ENCODE peak calls at places on chromosome 12, in seven cellular contexts. A is progenitor cell of endocrine pancreas, I is foreskin fibroblast, O is neural progenitor cell, B is colonic mucosa, S is upper lobe of right lung, X is astrocyte. J is an unnamed sample.

GRCh38 chr12:109678732-109679131 is 34.9 kb upstream of the FAM222A start:
- DNase-seq in X (no peak), S (no peak), A (no peak), O (peak), B (no peak), I (no peak), J (peak)

GRCh38 chr12:115859231-115859630 is 418.3 kb downstream of the MED13L start:
- DNase-seq in X (no peak), A (no peak), S (no peak), B (no peak), O (no peak), I (no peak), J (no peak)

GRCh38 chr12:67721216-67721615 is 72.7 kb downstream of the DYRK2 start:
- DNase-seq in B (peak), A (no peak), I (peak), X (no peak), S (no peak), O (no peak), J (peak)

GRCh38 chr12:46553266-46553665 is 180.7 kb upstream of the SLC38A2 start:
- DNase-seq in O (no peak), B (no peak), A (no peak), X (peak), I (peak), S (no peak), J (no peak)

GRCh38 chr12:112191840-112192321 is 66.5 kb downstream of the TRAFD1 start:
- DNase-seq in X (no peak), A (no peak), B (no peak), O (no peak), I (no peak), S (no peak), J (no peak)

GRCh38 chr12:52689936-52690335 is 9.7 kb upstream of the KRT1 start:
- DNase-seq in X (no peak), O (no peak), B (no peak), I (no peak), S (no peak), A (no peak), J (no peak)

GRCh38 chr12:65605019-65605418 is 219.3 kb upstream of the HMGA2 start:
- DNase-seq in X (peak), B (no peak), A (no peak), I (no peak), S (no peak), O (no peak), J (no peak)

GRCh38 chr12:16573652-16574077 is 32.3 kb downstream of the LMO3 start:
- DNase-seq in B (no peak), I (peak), A (no peak), S (peak), O (peak), X (no peak), J (peak)

GRCh38 chr12:8609061-8609570 is 3.5 kb downstream of the AICDA start:
- DNase-seq in A (no peak), O (peak), B (no peak), I (peak), S (no peak), X (peak), J (peak)

GRCh38 chr12:28550757-28551381 is 360.6 kb downstream of the CCDC91 start:
- DNase-seq in O (no peak), A (no peak), B (no peak), I (peak), X (peak), S (no peak), J (no peak)

GRCh38 chr12:22746720-22747119 is 121.7 kb downstream of the ETNK1 start:
- DNase-seq in X (no peak), I (no peak), A (no peak), O (no peak), B (no peak), S (no peak), J (no peak)

GRCh38 chr12:26489908-26490307 is 294.5 kb downstream of the SSPN start:
- DNase-seq in X (no peak), S (no peak), B (no peak), A (no peak), I (no peak), O (no peak), J (no peak)

GRCh38 chr12:93103154-93103553 is 174.1 kb upstream of the EEA1 start:
- DNase-seq in X (no peak), A (no peak), I (no peak), O (no peak), S (no peak), B (no peak), J (no peak)

GRCh38 chr12:5273709-5274108 is 158.2 kb upstream of the NTF3 start:
- DNase-seq in B (peak), I (no peak), A (no peak), X (no peak), S (no peak), O (peak), J (peak)

DNA sequence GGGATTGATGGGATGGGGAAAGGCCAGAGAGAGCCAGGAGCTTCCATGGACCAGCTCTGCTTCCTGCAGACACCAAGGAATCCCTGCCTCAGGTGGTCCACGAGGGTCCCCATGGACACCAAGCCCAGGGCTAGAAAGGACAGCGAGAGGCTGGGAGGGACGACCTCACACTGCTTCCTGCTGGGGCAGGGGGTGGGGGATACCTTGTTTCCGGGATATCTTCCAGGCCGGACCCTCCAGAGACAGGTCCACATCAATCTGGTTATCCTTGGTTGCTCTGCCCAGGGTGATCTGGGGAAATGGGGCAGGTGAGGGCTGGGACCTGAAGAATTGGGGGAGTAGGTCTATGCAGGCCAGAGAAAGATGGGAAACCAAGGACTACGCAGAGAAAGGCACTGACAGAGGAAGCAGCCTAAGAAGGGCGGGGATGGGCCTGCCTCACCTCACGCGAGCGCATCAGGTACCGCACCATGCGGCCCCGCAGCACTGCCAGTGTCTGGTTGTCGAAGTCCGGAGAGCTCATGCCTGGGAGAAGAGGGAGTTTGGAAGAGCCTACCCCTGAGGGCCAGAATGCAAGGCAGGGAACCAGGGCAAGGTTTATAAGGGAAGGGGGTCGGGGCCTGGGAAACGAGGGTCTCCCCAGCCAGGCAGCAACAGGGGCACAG is 8.8 kb downstream of the MCRS1 start:
- DNase-seq in X (no peak), O (no peak), B (no peak), S (no peak), I (no peak), A (no peak), J (no peak)
- TF ChIP-seq CTCF in X (no peak), O (no peak), B (no peak), S (no peak), I (no peak), A (no peak), J (no peak)

GRCh38 chr12:24012528-24012927 is 63.1 kb upstream of the SOX5 start:
- DNase-seq in A (no peak), O (no peak), I (no peak), S (no peak), B (no peak), X (no peak), J (no peak)
- TF ChIP-seq CTCF in A (no peak), O (peak), I (no peak), S (no peak), B (no peak), X (peak), J (peak)

DNA sequence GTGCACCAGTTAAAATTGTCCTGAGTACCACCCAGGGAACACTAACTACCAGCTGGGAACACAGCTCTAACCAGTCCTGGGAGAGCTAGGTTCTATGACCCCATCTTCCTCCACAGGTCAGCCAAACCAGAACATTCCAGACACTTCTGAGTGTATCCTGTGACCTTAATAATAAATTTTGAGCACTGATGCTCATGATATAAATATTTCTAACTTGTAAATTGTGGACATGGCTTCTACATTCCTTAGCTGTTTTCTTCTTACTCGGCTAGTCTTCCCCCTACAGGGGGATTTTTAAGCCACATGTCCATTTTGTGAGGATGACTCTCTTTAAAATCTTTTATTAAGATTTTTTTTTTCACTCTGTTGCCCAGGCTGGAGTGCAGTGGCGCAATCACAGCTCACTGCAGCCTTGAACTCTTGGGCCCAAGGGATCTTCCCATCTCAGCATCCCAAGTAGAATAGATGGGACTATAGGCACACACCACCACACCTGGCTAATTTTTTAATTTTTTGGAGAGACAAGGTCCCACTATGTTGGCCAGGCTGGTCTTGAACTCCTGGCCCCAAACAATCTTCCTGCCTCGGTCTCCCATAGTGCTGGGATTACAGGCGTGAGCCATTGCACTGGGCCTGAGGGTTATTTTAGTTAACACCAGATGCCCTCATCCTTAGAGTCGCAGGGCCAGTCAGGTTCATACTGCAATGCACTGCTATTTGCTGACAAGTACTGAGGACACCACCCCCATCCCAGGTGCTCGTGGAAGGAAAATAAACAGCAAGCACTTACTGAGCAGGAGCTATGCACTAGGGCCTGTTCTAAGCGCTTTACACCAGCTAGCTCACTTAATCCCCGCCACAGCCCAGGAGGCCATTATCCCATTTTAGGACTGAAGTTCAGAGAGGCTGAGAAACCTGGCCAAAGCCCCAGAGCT is 142.6 kb upstream of the NCOR2 start:
- DNase-seq in O (no peak), A (no peak), X (peak), B (no peak), S (no peak), I (peak), J (no peak)
- TF ChIP-seq CTCF in O (no peak), A (no peak), X (peak), B (no peak), S (peak), I (peak), J (peak)

GRCh38 chr12:101966496-101966895 is 89.1 kb downstream of the DRAM1 start:
- DNase-seq in X (no peak), S (no peak), B (no peak), A (no peak), O (no peak), I (no peak), J (no peak)

GRCh38 chr12:101963703-101964102 is 86.3 kb downstream of the DRAM1 start:
- DNase-seq in B (no peak), I (peak), A (no peak), S (no peak), O (no peak), X (no peak), J (no peak)

GRCh38 chr12:101962486-101962885 is 85.1 kb downstream of the DRAM1 start:
- DNase-seq in B (no peak), X (no peak), O (no peak), A (no peak), I (peak), S (no peak), J (no peak)

GRCh38 chr12:101968770-101969169 is 91.4 kb downstream of the DRAM1 start:
- DNase-seq in O (no peak), X (peak), B (no peak), I (no peak), A (no peak), S (no peak), J (no peak)

GRCh38 chr12:101967506-101967905 is 90.1 kb downstream of the DRAM1 start:
- DNase-seq in O (no peak), I (no peak), A (no peak), S (no peak), X (no peak), B (no peak), J (no peak)
- TF ChIP-seq CTCF in O (no peak), I (no peak), A (no peak), S (no peak), X (no peak), B (no peak), J (no peak)

GRCh38 chr12:82019533-82019932 is 260.4 kb upstream of the PPFIA2 start:
- DNase-seq in I (no peak), O (peak), A (no peak), X (no peak), S (no peak), B (no peak), J (peak)
- TF ChIP-seq CTCF in I (no peak), O (peak), A (no peak), X (no peak), S (peak), B (no peak), J (peak)

GRCh38 chr12:100927825-100928224 is 133.2 kb downstream of the ANO4 start:
- DNase-seq in O (no peak), I (peak), A (no peak), S (no peak), B (no peak), X (peak), J (no peak)

GRCh38 chr12:100926669-100927248 is 132.2 kb downstream of the ANO4 start:
- DNase-seq in S (no peak), I (no peak), X (peak), B (peak), O (peak), A (peak), J (peak)
- TF ChIP-seq CTCF in S (no peak), I (peak), X (peak), B (peak), O (peak), A (peak), J (peak)

GRCh38 chr12:111105294-111105693 is 184.9 kb upstream of the MYL2 start:
- DNase-seq in O (no peak), S (no peak), X (no peak), B (no peak), A (no peak), I (no peak), J (no peak)
- TF ChIP-seq CTCF in O (no peak), S (no peak), X (no peak), B (no peak), A (no peak), I (no peak), J (no peak)

GRCh38 chr12:44510510-44510909 is 365.6 kb downstream of the NELL2 start:
- DNase-seq in X (no peak), S (no peak), I (no peak), O (no peak), A (no peak), B (no peak), J (no peak)
- TF ChIP-seq CTCF in X (no peak), S (no peak), I (no peak), O (no peak), A (no peak), B (no peak), J (peak)

J was measured in endodermal cell.